ENCODE peak calls at places on chromosomes 2 and 18, in four cellular contexts. M, L, A and P are unnamed samples.

GRCh38 chr2:240786871-240787311 is 33.1 kb downstream of the KIF1A start:
- DNase-seq in L (no peak), A (no peak), M (no peak), P (peak)

GRCh38 chr2:174333502-174334277 is 1.1 kb upstream of the SP9 start:
- DNase-seq in A (no peak), M (peak), L (no peak), P (peak)

GRCh38 chr2:9594361-9595063 is 36.3 kb downstream of the YWHAQ start:
- DNase-seq in M (no peak), L (peak), A (peak), P (peak)

GRCh38 chr2:129277611-129278010 is 701.9 kb upstream of the RAB6C start:
- DNase-seq in M (no peak), L (no peak), A (peak), P (no peak)

GRCh38 chr2:226637383-226637782 is 162.2 kb downstream of the IRS1 start:
- DNase-seq in L (no peak), A (no peak), M (no peak), P (no peak)

GRCh38 chr2:127679680-127680361 is 4.5 kb upstream of the LIMS2 start:
- DNase-seq in L (no peak), A (no peak), M (peak), P (no peak)

GRCh38 chr2:111168528-111168929 is 47.8 kb downstream of the BCL2L11 start:
- DNase-seq in A (peak), M (peak), L (peak), P (peak)

GRCh38 chr2:74821177-74822124 is 12.5 kb upstream of the HK2 start:
- DNase-seq in M (no peak), A (no peak), L (no peak), P (no peak)

GRCh38 chr2:16404551-16405300 is 260.9 kb downstream of the CYRIA start:
- DNase-seq in A (no peak), M (no peak), L (no peak), P (no peak)

GRCh38 chr2:140122001-140122400 is 1341.8 kb upstream of the NXPH2 start:
- DNase-seq in L (no peak), M (no peak), A (no peak), P (no peak)

GRCh38 chr2:151900261-151900660 is 72.0 kb upstream of the ARL5A start:
- DNase-seq in A (peak), M (no peak), L (no peak), P (no peak)

GRCh38 chr2:238851026-238851425 is 3.1 kb downstream of the TWIST2 start:
- DNase-seq in L (no peak), M (no peak), A (no peak), P (no peak)

GRCh38 chr2:38496927-38497669 is 105.6 kb downstream of the HNRNPLL start:
- DNase-seq in M (no peak), L (no peak), A (no peak), P (no peak)

GRCh38 chr2:218033590-218034496 is 31.0 kb upstream of the TNS1 start:
- DNase-seq in L (no peak), A (no peak), M (peak), P (no peak)

GRCh38 chr2:218039171-218039570 is 29.9 kb upstream of the RUFY4 start:
- DNase-seq in A (peak), L (no peak), M (no peak), P (no peak)

GRCh38 chr2:218035463-218036100 is 32.8 kb upstream of the TNS1 start:
- DNase-seq in L (no peak), A (no peak), M (no peak), P (no peak)

GRCh38 chr2:218033208-218033589 is 30.4 kb upstream of the TNS1 start:
- DNase-seq in M (peak), L (no peak), A (no peak), P (no peak)

DNA sequence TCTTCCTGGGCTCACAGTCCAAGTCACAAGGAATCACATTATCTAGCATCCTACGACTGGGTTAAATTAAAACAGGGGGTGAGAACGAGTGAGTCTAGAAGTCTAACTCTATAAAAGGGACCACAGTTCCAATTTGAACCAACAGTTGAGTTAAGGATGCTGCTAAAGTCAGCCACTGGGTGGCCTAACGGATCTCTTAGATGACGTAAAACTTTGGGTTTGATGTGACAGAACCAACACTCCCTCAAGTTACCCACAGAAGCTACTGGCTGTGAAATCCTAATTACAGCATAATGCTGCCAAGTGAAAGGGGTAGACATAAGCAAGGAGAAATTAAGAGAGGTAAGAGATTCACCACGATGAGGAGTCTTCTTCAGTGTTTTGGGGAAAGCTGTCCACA is 32.7 kb upstream of the RUFY4 start:
- DNase-seq in A (no peak), L (no peak), M (no peak), P (no peak)
- TF ChIP-seq CTCF in A (no peak), L (peak), M (no peak), P (no peak)

DNA sequence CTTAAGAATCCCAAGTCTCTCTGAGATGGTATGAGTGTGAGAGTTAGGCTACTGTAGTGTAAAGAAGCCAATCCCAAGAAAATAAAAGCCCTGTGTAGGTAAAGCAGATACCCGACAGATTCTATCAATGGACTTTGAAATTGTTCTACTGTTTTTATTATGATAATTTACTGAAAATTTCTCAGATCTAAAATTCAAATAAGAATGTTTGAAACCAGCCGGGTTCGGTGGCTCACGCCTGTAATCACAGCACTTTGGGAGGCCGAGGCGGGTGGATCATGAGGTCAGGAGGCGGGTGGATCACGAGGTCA is 208.3 kb upstream of the SPRED2 start:
- DNase-seq in M (no peak), A (no peak), L (no peak), P (no peak)
- TF ChIP-seq CTCF in M (no peak), A (no peak), L (no peak), P (no peak)

GRCh38 chr2:206084468-206084869 is 1.5 kb downstream of the INO80D start:
- DNase-seq in L (peak), M (peak), A (peak), P (peak)
- TF ChIP-seq CTCF in L (no peak), M (no peak), A (no peak), P (no peak)

GRCh38 chr2:233464056-233464455 is 102.5 kb downstream of the USP40 start:
- DNase-seq in A (no peak), M (no peak), L (no peak), P (no peak)
- TF ChIP-seq CTCF in A (no peak), M (no peak), L (no peak), P (no peak)

DNA sequence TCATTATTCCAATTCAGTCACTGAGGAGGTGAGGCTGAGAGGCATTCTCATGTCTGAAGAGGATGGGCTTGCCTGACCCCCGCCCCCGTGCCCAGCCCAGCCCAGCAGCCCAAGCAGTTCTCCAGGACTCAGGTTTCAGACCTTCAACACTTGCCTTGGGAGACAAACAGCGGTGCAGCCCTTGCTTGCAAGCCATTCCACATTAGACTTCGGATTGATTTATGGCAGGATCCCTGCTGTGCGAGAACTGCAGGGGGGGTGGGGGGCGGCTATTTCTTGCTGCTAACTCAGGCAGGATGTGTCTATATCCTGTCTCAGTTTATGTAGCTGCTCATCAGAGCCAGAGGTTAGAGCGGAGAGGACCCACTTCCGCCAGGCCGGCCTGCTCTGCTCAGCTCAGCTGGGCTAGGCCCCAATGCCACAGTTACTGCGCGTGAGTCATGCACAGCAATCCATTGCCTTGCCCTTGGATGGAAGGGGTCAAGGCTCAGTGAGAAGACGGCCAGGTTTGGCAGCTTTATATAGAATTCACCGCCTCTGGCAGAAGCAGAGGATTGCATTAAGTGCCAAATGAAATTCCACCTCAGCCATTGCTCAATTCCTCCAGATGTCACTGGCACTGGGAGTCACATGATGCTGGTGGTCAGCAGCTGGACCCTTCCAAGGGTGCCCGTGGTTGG is 1.8 kb downstream of the GYPC start:
- DNase-seq in L (peak), M (peak), A (peak), P (peak)
- TF ChIP-seq CTCF in L (no peak), M (no peak), A (no peak), P (no peak)

GRCh38 chr18:8537400-8537799 is 71.8 kb upstream of the RAB12 start:
- DNase-seq in L (no peak), M (no peak), A (no peak), P (no peak)
- TF ChIP-seq CTCF in L (no peak), M (no peak), A (no peak), P (no peak)